ENCODE peak calls at places on chromosomes 1 and 21, in five cellular contexts. Q, Y, V, E and G are unnamed samples.

GRCh38 chr1:84995484-84996334 is 1.2 kb downstream of the MCOLN2 start:
- DNase-seq in Q (no peak), Y (no peak), V (no peak), E (no peak), G (no peak)

GRCh38 chr21:41170442-41170841 is 2.5 kb downstream of the BACE2 start:
- DNase-seq in Q (no peak), Y (no peak), V (no peak), E (peak; percentile 54), G (peak; percentile 25)

GRCh38 chr1:82399093-82399492 is 598.4 kb downstream of the ADGRL2 start:
- DNase-seq in Q (no peak), Y (no peak), V (no peak), E (peak; percentile 49), G (peak; percentile 33)

GRCh38 chr21:39071623-39072214 is 111.5 kb downstream of the PSMG1 start:
- DNase-seq in Q (peak; percentile 56), Y (no peak), V (no peak), E (peak; percentile 46), G (peak; percentile 12)

GRCh38 chr1:33378976-33379375 is 51.9 kb downstream of the PHC2 start:
- DNase-seq in Q (no peak), Y (no peak), V (no peak), E (no peak), G (no peak)

GRCh38 chr21:31457675-31458074 is 113.6 kb upstream of the TIAM1 start:
- DNase-seq in Q (no peak), Y (no peak), V (no peak), E (no peak), G (no peak)

GRCh38 chr1:60281360-60281932 is 207.9 kb upstream of the C1orf87 start:
- DNase-seq in Q (no peak), Y (peak; percentile 87), V (peak; percentile 76), E (peak; percentile 93), G (peak; percentile 80)

GRCh38 chr1:8572106-8572505 is 245.3 kb downstream of the RERE start:
- DNase-seq in Q (no peak), Y (no peak), V (no peak), E (no peak), G (no peak)

GRCh38 chr1:228379165-228379460 is 27.5 kb downstream of the TRIM11 start:
- DNase-seq in Q (no peak), Y (no peak), V (no peak), E (peak; percentile 23), G (peak; percentile 13)

GRCh38 chr1:111361761-111362160 is 65.8 kb downstream of the OVGP1 start:
- DNase-seq in Q (no peak), Y (no peak), V (no peak), E (no peak), G (no peak)

GRCh38 chr1:89589515-89589914 is 43.4 kb upstream of the LRRC8C start:
- DNase-seq in Q (peak; percentile 10), Y (no peak), V (no peak), E (peak; percentile 73), G (peak; percentile 58)

GRCh38 chr1:81672766-81673165 is 128.0 kb upstream of the ADGRL2 start:
- DNase-seq in Q (no peak), Y (no peak), V (no peak), E (no peak), G (no peak)

GRCh38 chr1:6197746-6198427 is 1.5 kb downstream of the RPL22 start:
- DNase-seq in Q (no peak), Y (no peak), V (no peak), E (no peak), G (no peak)

GRCh38 chr1:172762087-172762486 is 103.2 kb downstream of the FASLG start:
- DNase-seq in Q (no peak), Y (no peak), V (no peak), E (no peak), G (no peak)

GRCh38 chr21:44761747-44762208 is 39.8 kb downstream of the UBE2G2 start:
- DNase-seq in Q (no peak), Y (no peak), V (peak; percentile 35), E (no peak), G (no peak)

GRCh38 chr1:156160744-156161181 is 7.4 kb downstream of the SEMA4A start:
- DNase-seq in Q (no peak), Y (peak; percentile 88), V (peak; percentile 73), E (peak; percentile 53), G (peak; percentile 74)

GRCh38 chr21:27513825-27514224 is 546.9 kb upstream of the ADAMTS5 start:
- DNase-seq in Q (no peak), Y (no peak), V (no peak), E (peak; percentile 58), G (no peak)

GRCh38 chr21:30058928-30059327 is 107.7 kb downstream of the CLDN17 start:
- DNase-seq in Q (no peak), Y (no peak), V (no peak), E (no peak), G (no peak)

GRCh38 chr1:203592156-203592555 is 34.5 kb upstream of the ATP2B4 start:
- DNase-seq in Q (no peak), Y (peak; percentile 69), V (peak; percentile 65), E (no peak), G (no peak)

GRCh38 chr1:184755226-184756065 is 788 bp upstream of the EDEM3 start:
- DNase-seq in Q (no peak), Y (no peak), V (no peak), E (peak; percentile 59), G (peak; percentile 60)

GRCh38 chr1:60376196-60376595 is 302.6 kb upstream of the C1orf87 start:
- DNase-seq in Q (no peak), Y (no peak), V (no peak), E (no peak), G (peak; percentile 11)

GRCh38 chr1:112507896-112508241 is 896 bp upstream of the WNT2B start:
- DNase-seq in Q (no peak), Y (no peak), V (no peak), E (no peak), G (no peak)

GRCh38 chr1:17874231-17874630 is 119.1 kb downstream of the ACTL8 start:
- DNase-seq in Q (peak; percentile 85), Y (no peak), V (no peak), E (peak; percentile 93), G (peak; percentile 78)

GRCh38 chr1:11447903-11448302 is 31.1 kb upstream of the DISP3 start:
- DNase-seq in Q (no peak), Y (no peak), V (no peak), E (no peak), G (no peak)

GRCh38 chr1:3909615-3910014 is 9.5 kb upstream of the C1orf174 start:
- DNase-seq in Q (no peak), Y (no peak), V (peak; percentile 8), E (no peak), G (no peak)

GRCh38 chr1:28259935-28260802 is 851 bp downstream of the SESN2 start:
- DNase-seq in Q (no peak), Y (peak; percentile 50), V (peak; percentile 62), E (peak; percentile 86), G (peak; percentile 92)

GRCh38 chr1:211632808-211633522 is 42.5 kb downstream of the NEK2 start:
- DNase-seq in Q (peak; percentile 61), Y (peak; percentile 45), V (no peak), E (peak; percentile 65), G (peak; percentile 93)

GRCh38 chr1:26378088-26378878 is 5.7 kb upstream of the ZNF683 start:
- DNase-seq in Q (peak; percentile 92), Y (no peak), V (no peak), E (peak; percentile 91), G (peak; percentile 96)

GRCh38 chr1:16148329-16149092 is 7.4 kb downstream of the EPHA2 start:
- DNase-seq in Q (no peak), Y (no peak), V (no peak), E (no peak), G (no peak)

GRCh38 chr1:168643152-168643551 is 66.7 kb downstream of the XCL1 start:
- DNase-seq in Q (no peak), Y (no peak), V (no peak), E (peak; percentile 53), G (peak; percentile 91)

GRCh38 chr21:27476696-27477095 is 509.8 kb upstream of the ADAMTS5 start:
- DNase-seq in Q (peak; percentile 19), Y (peak; percentile 45), V (no peak), E (peak; percentile 68), G (peak; percentile 59)

GRCh38 chr1:109806733-109807397 is 43.1 kb upstream of the EPS8L3 start:
- DNase-seq in Q (no peak), Y (no peak), V (peak; percentile 34), E (no peak), G (no peak)

GRCh38 chr1:2003564-2004131 is at the start of gene CFAP74:
- DNase-seq in Q (no peak), Y (peak; percentile 47), V (peak; percentile 78), E (peak; percentile 25), G (no peak)

GRCh38 chr1:181126871-181127587 is 38.5 kb downstream of the IER5 start:
- DNase-seq in Q (no peak), Y (no peak), V (no peak), E (peak; percentile 39), G (no peak)

GRCh38 chr1:115655916-115656315 is 14.1 kb downstream of the VANGL1 start:
- DNase-seq in Q (no peak), Y (no peak), V (no peak), E (no peak), G (no peak)

GRCh38 chr1:207140536-207140935 is 36.5 kb downstream of the C4BPA start:
- DNase-seq in Q (no peak), Y (no peak), V (no peak), E (peak; percentile 3), G (no peak)